ENCODE peak calls at places on chromosomes 2 and 18, in eight cellular contexts. One of them, this sample, is unnamed.
A peak's percentile ranks its signal among the peaks of the same experiment; 100 is the strongest.

GRCh38 chr18:38980420-38980819 is 1414.8 kb upstream of the CELF4 start:
- DNase-seq in transverse colon: no peak
- DNase-seq in NCI-H524 treated with DMSO at 0.1 percent for 48 hours: no peak
- DNase-seq in progenitor cell of endocrine pancreas: no peak
- DNase-seq in fibroblast of lung: no peak
- DNase-seq in psoas muscle: no peak
- DNase-seq in germinal center: no peak
- DNase-seq in activated CD4-positive, alpha-beta T cell treated with anti-CD3 and anti-CD28 coated beads for 24 hours: no peak
- DNase-seq in this sample: no peak

GRCh38 chr2:103991591-103991990 is 862.3 kb upstream of the POU3F3 start:
- DNase-seq in transverse colon: no peak
- DNase-seq in NCI-H524 treated with DMSO at 0.1 percent for 48 hours: no peak
- DNase-seq in progenitor cell of endocrine pancreas: no peak
- DNase-seq in fibroblast of lung: no peak
- DNase-seq in psoas muscle: no peak
- DNase-seq in germinal center: peak; percentile 3
- DNase-seq in activated CD4-positive, alpha-beta T cell treated with anti-CD3 and anti-CD28 coated beads for 24 hours: no peak
- DNase-seq in this sample: no peak

GRCh38 chr2:213252206-213252605 is 32.1 kb upstream of the SPAG16 start:
- DNase-seq in transverse colon: no peak
- DNase-seq in NCI-H524 treated with DMSO at 0.1 percent for 48 hours: no peak
- DNase-seq in progenitor cell of endocrine pancreas: no peak
- DNase-seq in fibroblast of lung: no peak
- DNase-seq in psoas muscle: no peak
- DNase-seq in germinal center: no peak
- DNase-seq in activated CD4-positive, alpha-beta T cell treated with anti-CD3 and anti-CD28 coated beads for 24 hours: no peak
- DNase-seq in this sample: no peak

GRCh38 chr2:36376319-36376765 is 20.8 kb downstream of the CRIM1 start:
- DNase-seq in transverse colon: peak; percentile 86
- DNase-seq in NCI-H524 treated with DMSO at 0.1 percent for 48 hours: no peak
- DNase-seq in progenitor cell of endocrine pancreas: no peak
- DNase-seq in fibroblast of lung: peak; percentile 65
- DNase-seq in psoas muscle: peak; percentile 82
- DNase-seq in germinal center: no peak
- DNase-seq in activated CD4-positive, alpha-beta T cell treated with anti-CD3 and anti-CD28 coated beads for 24 hours: no peak
- DNase-seq in this sample: peak; percentile 89

GRCh38 chr2:237669628-237670351 is 42.4 kb downstream of the LRRFIP1 start:
- DNase-seq in transverse colon: peak; percentile 66
- DNase-seq in NCI-H524 treated with DMSO at 0.1 percent for 48 hours: peak; percentile 91
- DNase-seq in progenitor cell of endocrine pancreas: no peak
- DNase-seq in fibroblast of lung: peak; percentile 100
- DNase-seq in psoas muscle: peak; percentile 79
- DNase-seq in germinal center: peak; percentile 36
- DNase-seq in activated CD4-positive, alpha-beta T cell treated with anti-CD3 and anti-CD28 coated beads for 24 hours: no peak
- DNase-seq in this sample: peak; percentile 81

GRCh38 chr18:22345733-22346132 is 72.0 kb downstream of the CTAGE1 start:
- DNase-seq in transverse colon: no peak
- DNase-seq in NCI-H524 treated with DMSO at 0.1 percent for 48 hours: no peak
- DNase-seq in progenitor cell of endocrine pancreas: no peak
- DNase-seq in fibroblast of lung: no peak
- DNase-seq in psoas muscle: no peak
- DNase-seq in germinal center: no peak
- DNase-seq in activated CD4-positive, alpha-beta T cell treated with anti-CD3 and anti-CD28 coated beads for 24 hours: no peak
- DNase-seq in this sample: no peak

GRCh38 chr18:12922266-12922665 is 25.5 kb upstream of the SEH1L start:
- DNase-seq in transverse colon: no peak
- DNase-seq in NCI-H524 treated with DMSO at 0.1 percent for 48 hours: no peak
- DNase-seq in progenitor cell of endocrine pancreas: no peak
- DNase-seq in fibroblast of lung: no peak
- DNase-seq in psoas muscle: no peak
- DNase-seq in germinal center: no peak
- DNase-seq in activated CD4-positive, alpha-beta T cell treated with anti-CD3 and anti-CD28 coated beads for 24 hours: no peak
- DNase-seq in this sample: no peak

GRCh38 chr2:3282056-3282998 is 95.3 kb downstream of the EIPR1 start:
- DNase-seq in transverse colon: no peak
- DNase-seq in NCI-H524 treated with DMSO at 0.1 percent for 48 hours: peak; percentile 46
- DNase-seq in progenitor cell of endocrine pancreas: no peak
- DNase-seq in fibroblast of lung: peak; percentile 18
- DNase-seq in psoas muscle: peak; percentile 70
- DNase-seq in germinal center: no peak
- DNase-seq in activated CD4-positive, alpha-beta T cell treated with anti-CD3 and anti-CD28 coated beads for 24 hours: no peak
- DNase-seq in this sample: peak; percentile 55

GRCh38 chr2:170207901-170208300 is 30.0 kb downstream of the MYO3B start:
- DNase-seq in transverse colon: no peak
- DNase-seq in NCI-H524 treated with DMSO at 0.1 percent for 48 hours: no peak
- DNase-seq in progenitor cell of endocrine pancreas: no peak
- DNase-seq in fibroblast of lung: no peak
- DNase-seq in psoas muscle: no peak
- DNase-seq in germinal center: no peak
- DNase-seq in activated CD4-positive, alpha-beta T cell treated with anti-CD3 and anti-CD28 coated beads for 24 hours: no peak
- DNase-seq in this sample: no peak

GRCh38 chr2:73984203-73984921 is at the start of gene TET3:
- DNase-seq in transverse colon: peak; percentile 68
- DNase-seq in NCI-H524 treated with DMSO at 0.1 percent for 48 hours: no peak
- DNase-seq in progenitor cell of endocrine pancreas: peak; percentile 49
- DNase-seq in fibroblast of lung: no peak
- DNase-seq in psoas muscle: peak; percentile 79
- DNase-seq in germinal center: peak; percentile 75
- DNase-seq in activated CD4-positive, alpha-beta T cell treated with anti-CD3 and anti-CD28 coated beads for 24 hours: no peak
- DNase-seq in this sample: peak; percentile 83

GRCh38 chr18:23862071-23862470 is 152.5 kb upstream of the TTC39C start:
- DNase-seq in transverse colon: no peak
- DNase-seq in NCI-H524 treated with DMSO at 0.1 percent for 48 hours: no peak
- DNase-seq in progenitor cell of endocrine pancreas: no peak
- DNase-seq in fibroblast of lung: peak; percentile 71
- DNase-seq in psoas muscle: no peak
- DNase-seq in germinal center: no peak
- DNase-seq in activated CD4-positive, alpha-beta T cell treated with anti-CD3 and anti-CD28 coated beads for 24 hours: no peak
- DNase-seq in this sample: no peak

GRCh38 chr2:212136216-212136795 is 402.3 kb downstream of the ERBB4 start:
- DNase-seq in transverse colon: no peak
- DNase-seq in NCI-H524 treated with DMSO at 0.1 percent for 48 hours: peak; percentile 51
- DNase-seq in progenitor cell of endocrine pancreas: no peak
- DNase-seq in fibroblast of lung: no peak
- DNase-seq in psoas muscle: no peak
- DNase-seq in germinal center: no peak
- DNase-seq in activated CD4-positive, alpha-beta T cell treated with anti-CD3 and anti-CD28 coated beads for 24 hours: no peak
- DNase-seq in this sample: no peak

GRCh38 chr2:159032580-159032979 is 64.1 kb downstream of the TANC1 start:
- DNase-seq in transverse colon: no peak
- DNase-seq in NCI-H524 treated with DMSO at 0.1 percent for 48 hours: no peak
- DNase-seq in progenitor cell of endocrine pancreas: no peak
- DNase-seq in fibroblast of lung: no peak
- DNase-seq in psoas muscle: no peak
- DNase-seq in germinal center: no peak
- DNase-seq in activated CD4-positive, alpha-beta T cell treated with anti-CD3 and anti-CD28 coated beads for 24 hours: no peak
- DNase-seq in this sample: no peak